ENCODE peak calls at places on chromosomes 2 and 18, in five cellular contexts. L is GM12878, B is K562, H is HCT116, N is HepG2. G is an unnamed sample.

GRCh38 chr18:47912343-47912742 is 18.1 kb downstream of the SMAD2 start:
- DNase-seq in L (no peak), B (no peak), H (no peak), N (no peak), G (no peak)

GRCh38 chr2:149740490-149740889 is 152.9 kb upstream of the MMADHC start:
- DNase-seq in L (no peak), B (no peak), H (no peak), N (no peak), G (no peak)

GRCh38 chr2:63849381-63850203 is 7.9 kb downstream of the UGP2 start:
- DNase-seq in L (no peak), B (no peak), H (no peak), N (no peak), G (no peak)

GRCh38 chr18:12291161-12291560 is 16.9 kb upstream of the TUBB6 start:
- DNase-seq in L (no peak), B (no peak), H (no peak), N (no peak), G (no peak)

GRCh38 chr2:3192920-3193319 is 184.7 kb downstream of the EIPR1 start:
- DNase-seq in L (no peak), B (no peak), H (no peak), N (no peak), G (peak; percentile 67)

GRCh38 chr18:52716926-52717325 is 376.9 kb downstream of the DCC start:
- DNase-seq in L (no peak), B (no peak), H (no peak), N (peak; percentile 27), G (peak; percentile 8)

GRCh38 chr2:208346756-208347155 is 59.8 kb upstream of the PTH2R start:
- DNase-seq in L (no peak), B (no peak), H (no peak), N (no peak), G (no peak)

GRCh38 chr2:37388074-37388473 is 43.6 kb downstream of the QPCT start:
- DNase-seq in L (no peak), B (no peak), H (no peak), N (no peak), G (no peak)

GRCh38 chr2:200602584-200602983 is 16.8 kb downstream of the AOX1 start:
- DNase-seq in L (no peak), B (no peak), H (no peak), N (no peak), G (no peak)

GRCh38 chr2:75153221-75153620 is 46.1 kb downstream of the TACR1 start:
- DNase-seq in L (no peak), B (no peak), H (no peak), N (peak; percentile 89), G (no peak)
- TF ChIP-seq REST in L (no peak), B (no peak), H (no peak), N (no peak), G (no peak)

GRCh38 chr2:74628538-74629105 is 19.5 kb downstream of the M1AP start:
- DNase-seq in L (no peak), B (no peak), H (no peak), N (no peak), G (no peak)
- TF ChIP-seq JUND in L (no peak), B (no peak), H (no peak), N (no peak), G (no peak)

DNA sequence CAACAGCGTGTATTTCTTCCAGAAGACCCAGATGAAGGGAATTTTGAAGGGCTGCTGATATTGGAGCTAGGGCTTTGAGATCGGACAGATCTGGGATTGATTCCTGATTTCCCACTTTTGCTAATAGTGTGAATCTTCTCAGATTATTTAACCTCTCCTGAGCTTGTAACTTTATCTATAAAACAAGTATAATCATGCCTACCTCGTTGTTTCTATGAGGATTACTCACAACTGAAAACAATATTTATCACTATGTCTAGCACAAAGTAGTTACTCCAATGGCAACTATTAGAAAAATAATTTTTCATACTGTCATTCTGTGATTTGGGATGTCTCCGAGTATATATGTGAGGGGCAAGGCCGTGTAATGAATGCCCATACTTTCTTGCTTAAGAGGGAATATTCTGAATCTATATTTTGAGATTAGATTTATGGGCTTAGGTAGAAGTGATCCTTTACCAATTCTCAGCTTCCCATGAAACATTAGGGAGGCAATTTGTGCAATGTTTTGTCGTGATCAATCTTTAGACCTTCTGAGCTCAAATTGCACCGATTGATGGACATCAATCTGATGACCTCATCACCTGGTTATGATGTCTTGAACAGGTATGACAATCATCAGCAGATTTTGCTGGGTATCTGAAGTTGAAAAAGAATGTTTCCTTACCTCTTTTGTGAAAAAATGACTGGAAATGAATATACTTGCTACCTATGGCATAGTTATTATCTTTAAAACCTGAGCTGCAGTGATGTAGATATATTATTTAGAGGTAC is 339.9 kb downstream of the KCNS3 start:
- DNase-seq in L (no peak), B (no peak), H (no peak), N (no peak), G (no peak)
- H2AFZ ChIP-seq in L (no peak overlapping the region), B (no peak overlapping the region), H (no peak overlapping the region), N (no peak overlapping the region), G (no peak overlapping the region)

DNA sequence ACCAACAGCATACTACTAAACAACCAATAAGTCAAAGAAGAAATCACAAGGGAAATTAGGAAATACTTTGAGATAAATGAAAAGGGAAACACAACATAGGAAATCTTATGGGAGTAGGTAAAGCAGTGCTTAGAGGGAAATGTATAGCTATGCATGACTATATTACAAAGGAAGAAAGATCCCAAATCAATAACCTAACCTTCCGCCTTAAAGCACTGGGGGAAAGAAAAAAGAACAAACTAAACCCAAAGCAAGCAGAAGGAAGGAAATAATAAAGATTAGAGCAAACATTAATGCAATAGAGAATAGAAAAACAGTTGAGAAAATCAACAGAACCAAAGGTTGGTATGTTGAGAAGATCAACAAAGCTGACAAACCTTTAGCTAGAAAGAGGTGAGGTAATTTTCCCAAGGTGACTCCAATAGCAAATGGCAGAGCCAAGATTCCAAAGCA is 49.9 kb downstream of the DDX1 start:
- DNase-seq in L (no peak), B (no peak), H (no peak), N (peak; percentile 67), G (no peak)
- TF ChIP-seq REST in L (no peak), B (no peak), H (no peak), N (no peak), G (no peak)

DNA sequence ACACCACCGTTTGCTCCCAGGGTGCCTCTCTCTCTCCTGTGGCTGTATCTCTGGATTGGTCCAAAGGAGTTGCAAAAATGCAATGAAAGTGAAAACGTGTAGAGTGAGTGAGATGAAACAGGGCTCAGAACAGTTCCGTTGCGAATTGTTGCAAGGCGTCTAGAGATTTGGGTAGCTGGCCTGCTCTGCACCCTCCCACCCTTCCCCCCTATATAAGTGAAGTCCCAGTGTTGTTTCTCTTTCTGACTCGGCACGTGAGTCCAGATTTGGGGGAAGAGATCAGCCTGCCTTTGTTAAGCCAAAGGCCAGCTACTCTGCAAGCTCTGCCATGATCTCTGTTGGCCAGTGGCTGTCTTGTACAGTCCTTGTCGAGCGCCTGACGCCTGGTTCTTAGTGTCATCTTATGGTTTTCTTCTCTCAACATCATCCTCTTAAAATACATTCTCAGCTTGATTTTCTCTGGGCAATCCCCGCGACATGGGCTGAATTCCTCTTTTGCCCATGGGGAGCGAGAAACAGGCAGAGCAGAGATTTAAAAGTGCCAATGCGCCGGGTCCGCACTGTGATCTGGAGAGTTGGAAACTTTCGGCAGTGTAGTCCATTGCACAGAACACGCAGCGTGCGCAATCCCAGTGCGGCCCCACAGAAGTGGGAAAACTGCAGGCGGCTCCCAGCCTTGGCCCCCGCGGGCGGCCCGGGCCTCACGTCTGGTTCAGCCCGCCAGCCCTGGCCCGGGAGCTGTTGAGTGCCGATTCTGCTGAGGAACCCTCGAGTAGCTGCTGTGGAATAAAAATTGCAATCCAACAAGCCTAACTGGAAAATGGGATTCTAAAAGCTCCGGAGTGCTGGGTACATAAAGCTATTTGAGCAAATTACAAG is 9.3 kb downstream of the MEIS1 start:
- DNase-seq in L (no peak), B (no peak), H (no peak), N (no peak), G (no peak)
- TF ChIP-seq JUND in L (no peak), B (no peak), H (no peak), N (no peak), G (no peak)

GRCh38 chr2:233925402-233925801 is 8.2 kb downstream of the TRPM8 start:
- DNase-seq in L (no peak), B (no peak), H (no peak), N (no peak), G (no peak)

GRCh38 chr2:233934524-233934923 is 17.4 kb downstream of the TRPM8 start:
- DNase-seq in L (no peak), B (no peak), H (no peak), N (no peak), G (no peak)

GRCh38 chr2:233926806-233927205 is 9.6 kb downstream of the TRPM8 start:
- DNase-seq in L (no peak), B (no peak), H (no peak), N (no peak), G (no peak)

GRCh38 chr2:233929352-233929843 is 12.2 kb downstream of the TRPM8 start:
- DNase-seq in L (no peak), B (no peak), H (peak; percentile 21), N (no peak), G (no peak)

DNA sequence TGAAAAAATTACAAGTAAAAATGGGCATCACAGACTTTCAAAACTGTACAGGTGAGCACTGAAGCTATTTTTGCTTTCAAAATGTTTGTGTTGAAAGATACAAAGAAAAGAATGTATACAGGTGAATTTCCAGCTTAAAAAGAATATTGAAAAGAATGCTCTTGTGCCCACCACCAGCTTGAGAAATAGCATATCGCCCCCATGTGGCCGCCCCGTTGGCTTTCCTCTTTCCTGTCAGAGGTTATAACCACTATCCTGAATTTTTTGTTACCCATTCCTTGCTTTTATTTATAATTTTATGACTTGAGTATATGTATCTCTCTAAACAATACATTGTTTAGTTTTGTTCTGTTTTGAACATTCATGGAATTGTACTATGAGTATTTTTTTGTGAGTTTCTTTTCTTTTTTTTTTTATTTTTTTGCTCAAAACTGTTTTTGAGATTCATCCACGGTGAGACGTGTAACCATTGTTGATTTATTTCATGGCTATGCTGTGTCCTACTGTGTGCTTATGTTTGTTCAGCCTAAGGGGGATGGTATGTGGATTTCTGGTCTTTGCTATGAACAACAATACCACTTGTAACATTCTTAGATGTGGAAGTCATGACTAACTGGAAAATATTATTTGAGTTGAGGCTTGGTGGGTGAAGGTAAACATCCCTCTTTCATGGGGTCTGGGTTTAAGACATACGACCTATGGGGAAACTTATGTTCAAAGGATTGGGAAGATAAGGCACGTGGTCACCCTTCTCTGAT is 11.6 kb downstream of the TRPM8 start:
- DNase-seq in L (no peak), B (peak; percentile 27), H (no peak), N (peak; percentile 20), G (peak; percentile 54)
- H2AFZ ChIP-seq in L (no peak overlapping the region), B (no peak overlapping the region), H (peak overlapping the region; percentile 13), N (no peak overlapping the region), G (no peak overlapping the region)

DNA sequence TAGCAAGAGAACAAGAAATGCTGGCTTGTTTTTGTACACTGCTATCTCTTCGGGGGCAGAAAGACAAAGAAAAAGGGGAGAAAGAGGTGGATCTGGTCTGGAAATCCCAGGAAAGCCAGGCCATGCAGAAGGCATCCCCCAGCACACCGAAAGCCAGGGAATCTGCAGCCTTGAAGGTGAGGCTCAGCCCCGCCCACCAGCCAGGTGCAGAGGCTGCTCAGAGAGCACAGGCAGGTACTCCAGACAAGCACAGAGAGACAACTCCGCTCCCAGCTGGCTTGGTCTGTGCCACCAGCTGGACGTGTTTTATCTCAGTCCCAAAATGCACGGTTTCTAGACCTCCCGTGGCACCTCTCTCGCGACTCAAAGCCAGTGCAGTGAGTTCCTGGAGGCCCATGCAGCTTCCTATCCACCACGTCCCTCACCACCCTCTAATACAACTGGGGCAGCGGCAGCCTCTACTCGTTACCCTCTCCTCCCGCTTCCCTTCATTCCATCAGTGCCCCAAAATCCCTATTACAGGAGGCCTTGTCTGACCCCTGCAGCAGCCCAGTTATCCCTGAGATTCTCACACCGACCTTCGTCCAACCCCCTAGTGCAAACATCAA is 62.8 kb downstream of the HDAC4 start:
- DNase-seq in L (no peak), B (no peak), H (no peak), N (no peak), G (no peak)
- TF ChIP-seq REST in L (no peak), B (no peak), H (no peak), N (no peak), G (no peak)

G was measured in SK-N-SH.